ENCODE peak calls at places on chromosomes 12 and 14, in seven cellular contexts. One of them, this sample, is unnamed.

GRCh38 chr14:58639842-58640484 is 2.2 kb downstream of the DACT1 start:
- DNase-seq in right atrium auricular region: peak; percentile 64
- DNase-seq in fibroblast of lung: peak; percentile 91
- DNase-seq in type B pancreatic cell: no peak
- DNase-seq in GM13977: peak; percentile 41
- DNase-seq in cardiac muscle cell: peak; percentile 85
- DNase-seq in progenitor cell of endocrine pancreas: no peak
- DNase-seq in this sample: peak; percentile 58

GRCh38 chr12:13135336-13136178 is 32.1 kb upstream of the GSG1 start:
- DNase-seq in right atrium auricular region: peak; percentile 78
- DNase-seq in fibroblast of lung: peak; percentile 92
- DNase-seq in type B pancreatic cell: no peak
- DNase-seq in GM13977: no peak
- DNase-seq in cardiac muscle cell: peak; percentile 12
- DNase-seq in progenitor cell of endocrine pancreas: no peak
- DNase-seq in this sample: no peak

GRCh38 chr12:52151859-52152783 is 39.7 kb downstream of the KRT80 start:
- DNase-seq in right atrium auricular region: peak; percentile 79
- DNase-seq in fibroblast of lung: peak; percentile 64
- DNase-seq in type B pancreatic cell: no peak
- DNase-seq in GM13977: peak; percentile 83
- DNase-seq in cardiac muscle cell: peak; percentile 74
- DNase-seq in progenitor cell of endocrine pancreas: peak; percentile 68
- DNase-seq in this sample: peak; percentile 84

GRCh38 chr12:50985322-50985721 is 33.0 kb downstream of the HIGD1C start:
- DNase-seq in right atrium auricular region: peak; percentile 70
- DNase-seq in fibroblast of lung: peak; percentile 66
- DNase-seq in type B pancreatic cell: no peak
- DNase-seq in GM13977: no peak
- DNase-seq in cardiac muscle cell: peak; percentile 5
- DNase-seq in progenitor cell of endocrine pancreas: no peak
- DNase-seq in this sample: no peak

GRCh38 chr12:131049569-131050339 is 96.0 kb downstream of the ADGRD1 start:
- DNase-seq in right atrium auricular region: no peak
- DNase-seq in fibroblast of lung: no peak
- DNase-seq in type B pancreatic cell: no peak
- DNase-seq in GM13977: no peak
- DNase-seq in cardiac muscle cell: no peak
- DNase-seq in progenitor cell of endocrine pancreas: no peak
- DNase-seq in this sample: no peak

GRCh38 chr14:64688801-64689200 is 15.4 kb upstream of the PLEKHG3 start:
- DNase-seq in right atrium auricular region: no peak
- DNase-seq in fibroblast of lung: no peak
- DNase-seq in type B pancreatic cell: no peak
- DNase-seq in GM13977: no peak
- DNase-seq in cardiac muscle cell: no peak
- DNase-seq in progenitor cell of endocrine pancreas: no peak
- DNase-seq in this sample: no peak

GRCh38 chr12:55930771-55931316 is at the start of gene DGKA:
- DNase-seq in right atrium auricular region: no peak
- DNase-seq in fibroblast of lung: peak; percentile 89
- DNase-seq in type B pancreatic cell: no peak
- DNase-seq in GM13977: peak; percentile 81
- DNase-seq in cardiac muscle cell: peak; percentile 57
- DNase-seq in progenitor cell of endocrine pancreas: no peak
- DNase-seq in this sample: peak; percentile 83

GRCh38 chr12:47837190-47838171 is 17.8 kb upstream of the HDAC7 start:
- DNase-seq in right atrium auricular region: no peak
- DNase-seq in fibroblast of lung: peak; percentile 75
- DNase-seq in type B pancreatic cell: no peak
- DNase-seq in GM13977: peak; percentile 78
- DNase-seq in cardiac muscle cell: peak; percentile 81
- DNase-seq in progenitor cell of endocrine pancreas: peak; percentile 60
- DNase-seq in this sample: peak; percentile 74

GRCh38 chr14:105537580-105538474 is 11.4 kb downstream of the TMEM121 start:
- DNase-seq in right atrium auricular region: no peak
- DNase-seq in fibroblast of lung: no peak
- DNase-seq in type B pancreatic cell: peak; percentile 78
- DNase-seq in GM13977: peak; percentile 90
- DNase-seq in cardiac muscle cell: no peak
- DNase-seq in progenitor cell of endocrine pancreas: peak; percentile 43
- DNase-seq in this sample: peak; percentile 91

GRCh38 chr12:93789767-93790166 is 112.6 kb downstream of the CRADD start:
- DNase-seq in right atrium auricular region: no peak
- DNase-seq in fibroblast of lung: no peak
- DNase-seq in type B pancreatic cell: no peak
- DNase-seq in GM13977: no peak
- DNase-seq in cardiac muscle cell: no peak
- DNase-seq in progenitor cell of endocrine pancreas: no peak
- DNase-seq in this sample: no peak

GRCh38 chr14:37579250-37579649 is 15.8 kb downstream of the FOXA1 start:
- DNase-seq in right atrium auricular region: no peak
- DNase-seq in fibroblast of lung: no peak
- DNase-seq in type B pancreatic cell: no peak
- DNase-seq in GM13977: no peak
- DNase-seq in cardiac muscle cell: no peak
- DNase-seq in progenitor cell of endocrine pancreas: no peak
- DNase-seq in this sample: no peak

GRCh38 chr14:102232348-102232625 is 72.7 kb downstream of the MOK start:
- DNase-seq in right atrium auricular region: no peak
- DNase-seq in fibroblast of lung: no peak
- DNase-seq in type B pancreatic cell: no peak
- DNase-seq in GM13977: no peak
- DNase-seq in cardiac muscle cell: no peak
- DNase-seq in progenitor cell of endocrine pancreas: no peak
- DNase-seq in this sample: no peak

GRCh38 chr12:72632286-72632685 is 360.1 kb downstream of the TRHDE start:
- DNase-seq in right atrium auricular region: no peak
- DNase-seq in fibroblast of lung: peak; percentile 33
- DNase-seq in type B pancreatic cell: no peak
- DNase-seq in GM13977: no peak
- DNase-seq in cardiac muscle cell: no peak
- DNase-seq in progenitor cell of endocrine pancreas: no peak
- DNase-seq in this sample: no peak

GRCh38 chr14:58864751-58865519 is 227.2 kb downstream of the DACT1 start:
- DNase-seq in right atrium auricular region: no peak
- DNase-seq in fibroblast of lung: peak; percentile 91
- DNase-seq in type B pancreatic cell: no peak
- DNase-seq in GM13977: no peak
- DNase-seq in cardiac muscle cell: no peak
- DNase-seq in progenitor cell of endocrine pancreas: no peak
- DNase-seq in this sample: no peak

GRCh38 chr12:103331643-103332042 is 164.1 kb downstream of the C12orf42 start:
- DNase-seq in right atrium auricular region: no peak
- DNase-seq in fibroblast of lung: no peak
- DNase-seq in type B pancreatic cell: no peak
- DNase-seq in GM13977: no peak
- DNase-seq in cardiac muscle cell: no peak
- DNase-seq in progenitor cell of endocrine pancreas: no peak
- DNase-seq in this sample: no peak

GRCh38 chr12:44053550-44054243 is 217.8 kb downstream of the TMEM117 start:
- DNase-seq in right atrium auricular region: no peak
- DNase-seq in fibroblast of lung: peak; percentile 44
- DNase-seq in type B pancreatic cell: no peak
- DNase-seq in GM13977: no peak
- DNase-seq in cardiac muscle cell: no peak
- DNase-seq in progenitor cell of endocrine pancreas: no peak
- DNase-seq in this sample: no peak

GRCh38 chr14:23727566-23728335 is 91.6 kb downstream of the DHRS2 start:
- DNase-seq in right atrium auricular region: no peak
- DNase-seq in fibroblast of lung: peak; percentile 27
- DNase-seq in type B pancreatic cell: no peak
- DNase-seq in GM13977: peak; percentile 63
- DNase-seq in cardiac muscle cell: peak; percentile 45
- DNase-seq in progenitor cell of endocrine pancreas: no peak
- DNase-seq in this sample: peak; percentile 59

DNA sequence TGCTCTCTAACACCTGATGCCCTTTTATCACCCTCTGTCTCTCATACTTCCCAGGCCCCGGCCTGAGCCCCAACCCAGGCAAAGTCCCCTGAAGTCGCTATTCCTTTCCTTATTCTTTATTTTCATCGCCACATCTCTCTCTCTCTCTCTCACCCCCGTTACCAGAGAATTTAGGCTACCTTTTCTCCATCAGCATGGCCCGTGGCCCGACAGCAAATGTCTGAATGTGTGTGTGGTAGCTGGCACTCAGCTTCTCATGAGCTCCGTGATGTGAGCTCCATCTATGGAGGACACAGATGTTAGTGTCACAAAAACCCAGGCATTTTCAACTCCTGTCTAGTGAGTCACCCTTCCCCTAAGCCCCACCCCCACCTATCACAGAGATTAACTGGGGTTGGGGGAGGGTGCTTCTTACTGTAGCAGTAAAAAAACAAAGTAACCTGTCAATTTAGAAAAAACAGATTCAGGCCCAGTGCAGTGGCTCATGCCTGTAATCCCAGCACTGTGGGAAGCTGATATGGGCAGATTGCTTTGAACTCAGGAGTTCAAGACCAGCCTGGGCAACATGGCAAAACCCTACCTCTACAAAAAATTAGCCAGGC is 53.8 kb downstream of the VCPKMT start:
- DNase-seq in right atrium auricular region: no peak
- DNase-seq in fibroblast of lung: peak; percentile 71
- DNase-seq in type B pancreatic cell: no peak
- DNase-seq in GM13977: no peak
- DNase-seq in cardiac muscle cell: peak; percentile 22
- DNase-seq in progenitor cell of endocrine pancreas: no peak
- DNase-seq in this sample: peak; percentile 72
- TF ChIP-seq CTCF in right atrium auricular region: no peak
- TF ChIP-seq CTCF in fibroblast of lung: no peak
- TF ChIP-seq CTCF in type B pancreatic cell: no peak
- TF ChIP-seq CTCF in GM13977: peak; percentile 26
- TF ChIP-seq CTCF in cardiac muscle cell: no peak
- TF ChIP-seq CTCF in progenitor cell of endocrine pancreas: no peak
- TF ChIP-seq CTCF in this sample: no peak

GRCh38 chr12:24592048-24592447 is 356.9 kb downstream of the BCAT1 start:
- DNase-seq in right atrium auricular region: no peak
- DNase-seq in fibroblast of lung: no peak
- DNase-seq in type B pancreatic cell: no peak
- DNase-seq in GM13977: no peak
- DNase-seq in cardiac muscle cell: no peak
- DNase-seq in progenitor cell of endocrine pancreas: no peak
- DNase-seq in this sample: no peak

GRCh38 chr12:24591079-24591626 is 357.7 kb downstream of the BCAT1 start:
- DNase-seq in right atrium auricular region: no peak
- DNase-seq in fibroblast of lung: no peak
- DNase-seq in type B pancreatic cell: no peak
- DNase-seq in GM13977: no peak
- DNase-seq in cardiac muscle cell: no peak
- DNase-seq in progenitor cell of endocrine pancreas: no peak
- DNase-seq in this sample: no peak

GRCh38 chr12:24599737-24600136 is 349.2 kb downstream of the BCAT1 start:
- DNase-seq in right atrium auricular region: no peak
- DNase-seq in fibroblast of lung: no peak
- DNase-seq in type B pancreatic cell: no peak
- DNase-seq in GM13977: no peak
- DNase-seq in cardiac muscle cell: no peak
- DNase-seq in progenitor cell of endocrine pancreas: no peak
- DNase-seq in this sample: no peak

GRCh38 chr12:24596768-24597388 is 352.0 kb downstream of the BCAT1 start:
- DNase-seq in right atrium auricular region: no peak
- DNase-seq in fibroblast of lung: peak; percentile 77
- DNase-seq in type B pancreatic cell: no peak
- DNase-seq in GM13977: peak; percentile 32
- DNase-seq in cardiac muscle cell: peak; percentile 42
- DNase-seq in progenitor cell of endocrine pancreas: no peak
- DNase-seq in this sample: peak; percentile 17

DNA sequence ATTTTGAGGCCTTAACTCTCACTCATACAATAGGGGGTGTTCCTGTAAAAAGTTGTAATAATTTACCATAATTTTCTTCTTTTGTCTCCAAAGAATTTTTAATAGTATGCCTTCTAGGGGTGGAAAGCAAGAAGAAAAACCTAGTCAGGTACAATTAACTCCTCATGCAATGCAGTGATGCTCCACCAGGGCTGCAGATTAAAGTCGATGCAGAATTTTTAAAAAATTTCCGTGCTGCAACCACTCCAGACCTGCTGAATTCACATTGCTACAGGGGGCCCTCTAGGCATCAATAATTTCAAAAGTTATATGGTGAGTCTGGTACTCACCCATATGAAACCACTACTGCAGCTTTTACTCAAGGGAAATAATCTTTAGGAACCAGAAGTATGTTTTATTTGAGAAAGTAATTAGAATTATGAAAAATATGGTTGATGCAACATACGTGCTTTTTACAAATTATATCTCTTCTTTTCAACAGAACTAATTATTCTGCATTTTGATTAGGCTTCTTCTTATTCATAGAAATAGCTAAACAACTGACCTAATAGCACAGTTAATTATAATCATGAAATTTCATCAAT is 353.2 kb downstream of the BCAT1 start:
- DNase-seq in right atrium auricular region: no peak
- DNase-seq in fibroblast of lung: peak; percentile 32
- DNase-seq in type B pancreatic cell: no peak
- DNase-seq in GM13977: no peak
- DNase-seq in cardiac muscle cell: peak; percentile 23
- DNase-seq in progenitor cell of endocrine pancreas: no peak
- DNase-seq in this sample: no peak
- TF ChIP-seq CTCF in right atrium auricular region: no peak
- TF ChIP-seq CTCF in fibroblast of lung: peak; percentile 31
- TF ChIP-seq CTCF in type B pancreatic cell: peak; percentile 74
- TF ChIP-seq CTCF in GM13977: no peak
- TF ChIP-seq CTCF in cardiac muscle cell: peak; percentile 41
- TF ChIP-seq CTCF in progenitor cell of endocrine pancreas: peak; percentile 71
- TF ChIP-seq CTCF in this sample: no peak

DNA sequence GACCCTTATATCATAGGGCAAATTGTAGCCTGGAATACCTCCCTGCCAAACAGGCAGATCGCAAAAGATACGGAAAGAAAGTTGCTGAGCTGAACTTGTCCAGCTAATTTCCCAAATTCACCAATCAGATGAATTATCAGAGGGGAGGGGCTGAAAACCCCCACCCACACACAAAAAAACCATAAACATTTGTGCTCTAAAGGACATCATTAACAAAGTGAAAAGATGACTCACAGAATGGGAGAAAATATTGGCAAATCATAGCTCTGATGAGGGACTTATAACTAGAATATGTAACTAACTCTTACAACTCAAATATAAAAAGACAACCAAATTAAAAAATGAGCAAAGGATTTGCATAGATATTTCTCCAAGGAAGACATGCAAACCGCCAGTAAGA is 36.3 kb downstream of the PTHLH start:
- DNase-seq in right atrium auricular region: no peak
- DNase-seq in fibroblast of lung: peak; percentile 53
- DNase-seq in type B pancreatic cell: no peak
- DNase-seq in GM13977: no peak
- DNase-seq in cardiac muscle cell: no peak
- DNase-seq in progenitor cell of endocrine pancreas: no peak
- DNase-seq in this sample: no peak
- TF ChIP-seq CTCF in right atrium auricular region: no peak
- TF ChIP-seq CTCF in fibroblast of lung: peak; percentile 26
- TF ChIP-seq CTCF in type B pancreatic cell: no peak
- TF ChIP-seq CTCF in GM13977: no peak
- TF ChIP-seq CTCF in cardiac muscle cell: peak; percentile 7
- TF ChIP-seq CTCF in progenitor cell of endocrine pancreas: no peak
- TF ChIP-seq CTCF in this sample: no peak

DNA sequence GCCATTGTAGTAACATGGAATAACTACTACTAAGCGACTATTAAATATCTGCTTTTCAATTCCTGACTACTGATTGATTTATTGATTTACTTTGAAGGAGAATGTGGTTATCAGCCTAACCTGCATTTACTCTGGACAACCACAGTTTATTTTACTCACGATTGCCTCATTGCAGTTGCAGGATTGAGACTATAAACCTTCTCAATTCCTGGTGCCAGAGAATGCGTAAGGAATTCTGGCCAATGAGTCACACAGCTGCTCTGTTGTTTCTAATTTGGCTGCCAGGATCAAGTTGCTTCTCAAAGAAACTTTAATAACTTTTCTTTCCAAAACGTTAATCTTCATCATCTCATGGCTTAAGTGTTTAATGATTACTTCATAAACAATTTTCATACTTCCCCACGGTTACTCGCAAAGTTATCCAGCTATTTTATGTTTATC is 13.1 kb upstream of the TMTC1 start:
- DNase-seq in right atrium auricular region: no peak
- DNase-seq in fibroblast of lung: peak; percentile 97
- DNase-seq in type B pancreatic cell: no peak
- DNase-seq in GM13977: no peak
- DNase-seq in cardiac muscle cell: no peak
- DNase-seq in progenitor cell of endocrine pancreas: no peak
- DNase-seq in this sample: no peak
- TF ChIP-seq CTCF in right atrium auricular region: no peak
- TF ChIP-seq CTCF in fibroblast of lung: no peak
- TF ChIP-seq CTCF in type B pancreatic cell: no peak
- TF ChIP-seq CTCF in GM13977: no peak
- TF ChIP-seq CTCF in cardiac muscle cell: no peak
- TF ChIP-seq CTCF in progenitor cell of endocrine pancreas: no peak
- TF ChIP-seq CTCF in this sample: no peak